ENCODE peak calls at places on chromosomes 12 and 14, in six cellular contexts. M is bronchial epithelial cell; O is adrenal gland; W is HL-60; P is CD4-positive, alpha-beta T cell; N is mesothelial cell of epicardium. H is an unnamed sample.

GRCh38 chr12:42741771-42742510 is 152.4 kb upstream of the PRICKLE1 start:
- DNase-seq in N (no peak), P (no peak), O (no peak), M (no peak), W (no peak), H (peak)

GRCh38 chr14:38662781-38663180 is 406.9 kb upstream of the CLEC14A start:
- DNase-seq in W (no peak), P (no peak), M (no peak), N (no peak), O (no peak), H (no peak)

GRCh38 chr12:96190403-96191170 is 3.6 kb upstream of the ELK3 start:
- DNase-seq in W (no peak), O (no peak), M (peak), N (no peak), P (no peak), H (no peak)

GRCh38 chr14:47541652-47542051 is 133.8 kb downstream of the MDGA2 start:
- DNase-seq in O (no peak), P (no peak), W (no peak), N (no peak), M (no peak), H (no peak)

GRCh38 chr12:104485651-104486341 is 29.0 kb downstream of the CHST11 start:
- DNase-seq in M (no peak), N (no peak), P (peak), O (no peak), W (no peak), H (no peak)

GRCh38 chr12:6819069-6820030 is 2.3 kb upstream of the GPR162 start:
- DNase-seq in M (no peak), O (no peak), P (no peak), W (no peak), N (no peak), H (no peak)

GRCh38 chr14:105411017-105411941 is 8.3 kb upstream of the MTA1 start:
- DNase-seq in N (no peak), M (peak), W (no peak), P (no peak), O (no peak), H (no peak)

GRCh38 chr12:116236148-116236731 is 41.3 kb downstream of the MED13L start:
- DNase-seq in P (peak), M (peak), W (no peak), O (peak), N (no peak), H (peak)

GRCh38 chr14:24312736-24313507 is 1.6 kb downstream of the LTB4R start:
- DNase-seq in N (no peak), O (peak), P (no peak), W (peak), M (no peak), H (no peak)

GRCh38 chr12:89693639-89694202 is 14.9 kb downstream of the ATP2B1 start:
- DNase-seq in M (no peak), P (no peak), O (no peak), N (no peak), W (no peak), H (no peak)

GRCh38 chr14:101057394-101057793 is 153.9 kb upstream of the RTL1 start:
- DNase-seq in N (no peak), O (no peak), M (no peak), P (no peak), W (no peak), H (no peak)

GRCh38 chr14:99630202-99630601 is 14.7 kb upstream of the HHIPL1 start:
- DNase-seq in O (no peak), W (no peak), M (no peak), P (no peak), N (no peak), H (no peak)

GRCh38 chr12:119819322-119819721 is 57.8 kb downstream of the CIT start:
- DNase-seq in P (no peak), N (no peak), M (no peak), O (no peak), W (no peak), H (no peak)

GRCh38 chr14:28763914-28764848 is 2.4 kb upstream of the FOXG1 start:
- DNase-seq in P (no peak), N (no peak), M (no peak), O (no peak), W (no peak), H (no peak)

GRCh38 chr12:57063991-57064725 is 14.2 kb upstream of the MYO1A start:
- DNase-seq in M (no peak), O (no peak), P (no peak), W (no peak), N (no peak), H (no peak)

GRCh38 chr12:38508246-38508645 is 191.7 kb downstream of the ALG10B start:
- DNase-seq in M (peak), O (no peak), P (no peak), W (no peak), N (no peak), H (no peak)

GRCh38 chr12:57810450-57810849 is 8.1 kb downstream of the AVIL start:
- DNase-seq in P (no peak), N (no peak), O (no peak), W (peak), M (peak), H (no peak)

GRCh38 chr12:51891843-51892242 is 3.9 kb downstream of the ANKRD33 start:
- DNase-seq in W (no peak), M (no peak), N (no peak), P (no peak), O (no peak), H (no peak)
- TF ChIP-seq CTCF in W (peak), M (no peak), N (peak), P (no peak), O (no peak), H (peak)

GRCh38 chr12:120856980-120857379 is 47.2 kb downstream of the SPPL3 start:
- DNase-seq in M (peak), O (no peak), W (no peak), N (no peak), P (no peak), H (no peak)
- TF ChIP-seq CTCF in M (peak), O (peak), W (no peak), N (no peak), P (peak), H (peak)

DNA sequence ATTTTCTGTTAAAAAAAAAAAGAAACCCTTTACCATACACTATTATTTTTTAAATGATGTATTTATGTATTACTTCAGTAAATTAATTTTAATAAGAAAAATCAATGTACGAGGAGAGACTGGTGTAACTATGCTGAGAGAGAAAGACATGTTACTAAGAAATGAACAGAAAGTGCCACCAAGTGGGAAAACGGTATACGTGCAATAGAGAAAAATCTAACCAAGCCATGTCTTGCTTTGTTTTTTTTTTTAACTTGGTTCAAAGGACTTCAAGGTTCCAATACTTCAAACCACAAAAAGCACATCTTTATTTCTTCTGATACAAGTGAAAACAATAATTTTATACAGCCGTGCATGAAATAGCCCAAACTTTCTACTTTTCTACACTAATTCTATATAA is 22.9 kb downstream of the NDUFA12 start:
- DNase-seq in P (no peak), M (peak), N (no peak), W (no peak), O (no peak), H (no peak)
- TF ChIP-seq CTCF in P (peak), M (no peak), N (no peak), W (no peak), O (peak), H (no peak)

GRCh38 chr14:26917086-26917485 is 319.3 kb upstream of the NOVA1 start:
- DNase-seq in O (peak), M (peak), P (no peak), W (no peak), N (no peak), H (peak)
- TF ChIP-seq CTCF in O (peak), M (peak), P (no peak), W (peak), N (no peak), H (peak)

DNA sequence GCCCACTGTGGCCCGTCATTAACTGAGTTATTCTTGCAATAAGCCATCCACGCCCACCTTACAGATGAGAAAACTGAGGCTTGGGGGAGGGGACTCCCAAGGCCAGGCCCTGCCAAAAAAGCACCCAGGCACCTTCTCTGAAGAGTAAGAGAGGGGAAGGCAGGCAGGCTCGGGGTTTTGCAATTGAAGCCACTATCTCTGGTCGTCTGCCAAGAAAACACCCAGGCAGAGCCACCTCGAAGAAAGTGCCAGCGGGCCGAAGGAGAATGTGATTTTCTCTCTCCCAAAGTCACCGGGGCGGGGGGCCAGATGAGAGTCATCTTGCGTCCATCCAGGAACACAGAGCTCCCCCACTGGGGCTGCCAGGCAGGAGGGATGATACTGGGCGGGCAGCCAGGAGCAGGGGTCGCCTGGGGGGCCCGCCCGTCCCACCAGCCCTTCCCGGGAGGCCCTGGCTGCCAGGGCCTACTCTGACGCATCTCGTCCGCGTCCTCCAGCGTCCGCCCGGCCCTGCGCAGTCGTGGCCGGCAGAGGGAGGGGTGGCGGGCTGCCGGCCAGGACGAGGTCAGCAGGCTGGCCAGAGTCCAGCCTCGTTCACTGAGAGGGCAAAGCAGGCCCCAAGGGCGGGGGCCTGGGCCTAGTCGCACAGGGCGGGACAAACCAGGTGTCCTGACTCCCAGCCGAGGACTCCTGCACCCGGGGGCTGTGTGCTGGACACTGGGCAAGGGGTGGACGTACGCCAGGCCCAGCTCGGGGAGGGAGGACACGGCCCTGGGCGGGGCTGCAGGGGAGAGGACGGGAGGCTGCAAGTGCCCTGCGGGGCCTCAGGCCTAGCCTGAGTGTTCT is 74.4 kb downstream of the RFLNA start:
- DNase-seq in P (no peak), N (no peak), M (no peak), O (peak), W (no peak), H (no peak)
- TF ChIP-seq CTCF in P (no peak), N (no peak), M (no peak), O (peak), W (no peak), H (peak)

GRCh38 chr14:77140937-77141591 is 527 bp downstream of the ZDHHC22 start:
- DNase-seq in O (no peak), P (no peak), W (no peak), N (peak), M (no peak), H (no peak)
- TF ChIP-seq CTCF in O (no peak), P (no peak), W (no peak), N (peak), M (peak), H (peak)

GRCh38 chr14:50823051-50823762 is 7.8 kb downstream of the NIN start:
- DNase-seq in O (no peak), W (no peak), M (no peak), P (no peak), N (no peak), H (no peak)

GRCh38 chr14:50821471-50822464 is 9.2 kb downstream of the NIN start:
- DNase-seq in O (no peak), W (peak), P (peak), N (no peak), M (peak), H (no peak)

GRCh38 chr14:50823763-50824636 is 7.0 kb downstream of the NIN start:
- DNase-seq in O (no peak), M (peak), N (no peak), W (no peak), P (no peak), H (no peak)

GRCh38 chr14:50820786-50821185 is 10.2 kb downstream of the NIN start:
- DNase-seq in P (no peak), O (no peak), N (no peak), W (no peak), M (no peak), H (no peak)

GRCh38 chr14:50822501-50823042 is 8.4 kb downstream of the NIN start:
- DNase-seq in W (no peak), M (peak), O (no peak), P (no peak), N (no peak), H (no peak)
- TF ChIP-seq CTCF in W (no peak), M (no peak), O (no peak), P (no peak), N (no peak), H (no peak)

DNA sequence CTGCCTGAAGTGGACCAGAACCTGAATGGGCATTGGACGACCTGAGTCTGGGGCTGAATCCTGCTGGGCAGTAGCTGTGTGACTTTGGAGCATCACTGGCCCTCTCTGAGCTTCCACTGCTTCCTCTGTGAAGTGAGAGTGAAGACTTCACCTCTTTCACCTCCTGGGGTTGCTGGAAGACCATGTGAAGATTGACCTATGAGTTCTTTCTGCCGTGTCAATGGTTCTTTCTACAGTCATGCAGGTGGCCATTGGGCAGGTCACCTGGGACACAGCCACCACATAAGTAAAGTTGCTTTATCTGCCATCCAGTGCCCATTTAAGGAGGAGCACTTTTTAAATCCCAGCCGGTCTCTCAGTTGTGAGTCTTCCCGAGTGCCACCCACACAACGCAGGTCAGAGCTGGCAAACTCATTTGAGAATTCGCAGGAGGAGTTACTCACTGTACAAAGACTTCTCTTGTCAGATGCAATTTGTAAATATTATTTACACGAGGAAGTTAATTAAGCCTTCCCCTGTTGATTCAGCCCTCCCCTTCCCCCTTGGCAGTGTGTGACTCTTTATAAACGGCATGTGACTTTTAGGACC is 74.8 kb upstream of the TCL1B start:
- DNase-seq in P (no peak), W (no peak), M (peak), O (no peak), N (no peak), H (no peak)
- TF ChIP-seq CTCF in P (no peak), W (no peak), M (no peak), O (no peak), N (no peak), H (no peak)